ENCODE peak calls at places on chromosomes 11 and 22, in ten cellular contexts. X is caudate nucleus, F is GM10248, Q is spleen, K is hypothalamus, V is Calu3, E is HCEC 1CT, C is Right ventricle myocardium superior, H is NCI-H82, A is tibial nerve. O is an unnamed sample.
A peak's percentile ranks its signal among the peaks of the same experiment; 100 is the strongest.

GRCh38 chr11:64298966-64299846 is 952 bp upstream of the CATSPERZ start:
- DNase-seq in H (no peak), K (peak; percentile 77), X (peak; percentile 23), F (no peak), A (peak; percentile 51), E (no peak), V (peak; percentile 39), C (peak; percentile 81), Q (peak; percentile 84), O (no peak)

GRCh38 chr11:15826826-15827225 is 529.5 kb downstream of the SOX6 start:
- DNase-seq in X (no peak), K (no peak), Q (no peak), C (peak; percentile 57), E (no peak), H (peak; percentile 72), A (no peak), F (peak; percentile 21), V (peak; percentile 74), O (no peak)

GRCh38 chr22:35835998-35836691 is 118.5 kb downstream of the APOL5 start:
- DNase-seq in K (no peak), V (peak; percentile 35), E (peak; percentile 83), F (no peak), H (peak; percentile 65), C (peak; percentile 62), A (no peak), X (no peak), Q (no peak), O (no peak)

GRCh38 chr11:45736424-45736823 is 68.5 kb upstream of the SLC35C1 start:
- DNase-seq in H (peak; percentile 46), E (peak; percentile 20), C (no peak), A (no peak), K (no peak), F (no peak), V (no peak), X (no peak), Q (no peak), O (no peak)

GRCh38 chr22:44583854-44584253 is 85.8 kb upstream of the RTL6 start:
- DNase-seq in H (no peak), V (no peak), Q (peak; percentile 52), A (no peak), C (peak; percentile 6), F (no peak), E (no peak), K (no peak), X (no peak), O (no peak)

GRCh38 chr11:92180664-92181251 is 43.9 kb upstream of the FAT3 start:
- DNase-seq in F (no peak), Q (no peak), C (no peak), E (peak; percentile 38), H (no peak), K (no peak), X (no peak), V (no peak), A (no peak), O (no peak)

GRCh38 chr11:100515087-100515486 is 172.0 kb upstream of the ARHGAP42 start:
- DNase-seq in C (no peak), F (no peak), X (no peak), K (no peak), V (no peak), Q (no peak), A (no peak), H (no peak), E (no peak), O (no peak)

GRCh38 chr22:19612866-19613572 is 88.8 kb upstream of the CLDN5 start:
- DNase-seq in H (no peak), K (no peak), X (no peak), Q (no peak), F (peak; percentile 45), C (no peak), V (no peak), E (no peak), A (no peak), O (no peak)

GRCh38 chr11:129694966-129695365 is 120.7 kb upstream of the TMEM45B start:
- DNase-seq in C (no peak), F (no peak), Q (no peak), A (no peak), V (no peak), X (no peak), H (no peak), E (no peak), K (no peak), O (no peak)

GRCh38 chr11:97683733-97684132 is 1293.9 kb downstream of the JRKL start:
- DNase-seq in F (no peak), K (no peak), E (no peak), V (no peak), A (no peak), Q (no peak), X (no peak), C (no peak), H (peak; percentile 15), O (no peak)

GRCh38 chr11:113363406-113363805 is 24.2 kb upstream of the ANKK1 start:
- DNase-seq in E (no peak), H (no peak), F (no peak), X (peak; percentile 38), K (no peak), V (no peak), Q (no peak), A (no peak), C (no peak), O (no peak)

GRCh38 chr22:22935546-22936157 is 48.0 kb downstream of the IGLL5 start:
- DNase-seq in F (peak; percentile 95), V (no peak), X (no peak), A (no peak), K (no peak), C (no peak), H (no peak), E (no peak), Q (peak; percentile 92), O (no peak)

GRCh38 chr11:102705626-102706025 is at the start of gene MMP27:
- DNase-seq in F (no peak), E (no peak), V (no peak), K (no peak), C (no peak), Q (no peak), H (no peak), A (no peak), X (no peak), O (no peak)

GRCh38 chr11:114011443-114011842 is 36.5 kb downstream of the HTR3A start:
- DNase-seq in C (no peak), H (no peak), E (no peak), F (no peak), K (no peak), V (no peak), X (no peak), Q (no peak), A (no peak), O (no peak)

GRCh38 chr22:46084943-46085830 is 65.1 kb upstream of the PPARA start:
- DNase-seq in C (peak; percentile 94), F (no peak), K (no peak), Q (peak; percentile 88), V (peak; percentile 81), H (no peak), A (peak; percentile 75), E (peak; percentile 93), X (peak; percentile 52), O (no peak)

O was measured in activated naive CD8-positive, alpha-beta T cell treated with anti-CD3 and anti-CD28 coated beads, Interleukin-2, amount 50 U/mL, for 16 hours.